ENCODE peak calls at places on chromosomes 2 and 18, in four cellular contexts. A is astrocyte of the cerebellum, T is lower lobe of right lung, N is psoas muscle. F is an unnamed sample.
A peak's percentile ranks its signal among the peaks of the same experiment; 100 is the strongest.

GRCh38 chr18:38612904-38613303 is 1047.3 kb upstream of the CELF4 start:
- DNase-seq in A (no peak), T (no peak), N (no peak), F (no peak)

GRCh38 chr18:9643549-9643948 is 29.2 kb upstream of the PPP4R1 start:
- DNase-seq in A (peak; percentile 95), T (no peak), N (no peak), F (peak; percentile 75)

GRCh38 chr18:48621240-48621639 is 82.4 kb downstream of the CTIF start:
- DNase-seq in A (peak; percentile 24), T (no peak), N (no peak), F (peak; percentile 43)

GRCh38 chr2:142682528-142682927 is 194.9 kb upstream of the KYNU start:
- DNase-seq in A (peak; percentile 11), T (no peak), N (no peak), F (no peak)

GRCh38 chr2:160417745-160418397 is 75.7 kb downstream of the RBMS1 start:
- DNase-seq in A (no peak), T (no peak), N (no peak), F (peak; percentile 71)

GRCh38 chr2:231015462-231015861 is 19.5 kb downstream of the SPATA3 start:
- DNase-seq in A (no peak), T (no peak), N (no peak), F (no peak)

GRCh38 chr18:67728364-67728763 is 211.8 kb upstream of the DSEL start:
- DNase-seq in A (no peak), T (no peak), N (no peak), F (no peak)

GRCh38 chr2:177763532-177764265 is 308.9 kb downstream of the PDE11A start:
- DNase-seq in A (peak; percentile 44), T (peak; percentile 73), N (peak; percentile 82), F (peak; percentile 59)

GRCh38 chr2:168348076-168348475 is 100.7 kb upstream of the STK39 start:
- DNase-seq in A (no peak), T (no peak), N (no peak), F (peak; percentile 15)

GRCh38 chr2:28752608-28752984 is 966 bp downstream of the PPP1CB start:
- DNase-seq in A (no peak), T (no peak), N (no peak), F (no peak)

GRCh38 chr2:152606081-152606480 is 111.2 kb downstream of the PRPF40A start:
- DNase-seq in A (no peak), T (no peak), N (no peak), F (no peak)

GRCh38 chr2:200452377-200452776 is 57.5 kb downstream of the KCTD18 start:
- DNase-seq in A (no peak), T (no peak), N (no peak), F (no peak)

GRCh38 chr2:168976034-168976654 is 55.0 kb downstream of the ABCB11 start:
- DNase-seq in A (no peak), T (no peak), N (no peak), F (no peak)

GRCh38 chr2:56860991-56861390 is 677.2 kb downstream of the CCDC85A start:
- DNase-seq in A (no peak), T (no peak), N (no peak), F (no peak)

GRCh38 chr2:217876253-217876570 is 126.6 kb downstream of the TNS1 start:
- DNase-seq in A (no peak), T (no peak), N (no peak), F (no peak)
- H3K4me3 ChIP-seq in A (no peak overlapping the region), T (no peak overlapping the region), N (no peak overlapping the region), F (no peak overlapping the region)

GRCh38 chr2:45653125-45653524 is 1.6 kb downstream of the PRKCE start:
- DNase-seq in A (no peak), T (no peak), N (no peak), F (no peak)
- H3K4me3 ChIP-seq in A (peak overlapping the region; percentile 53), T (peak overlapping the region; percentile 80), N (peak overlapping the region; percentile 94), F (peak overlapping the region; percentile 79)

DNA sequence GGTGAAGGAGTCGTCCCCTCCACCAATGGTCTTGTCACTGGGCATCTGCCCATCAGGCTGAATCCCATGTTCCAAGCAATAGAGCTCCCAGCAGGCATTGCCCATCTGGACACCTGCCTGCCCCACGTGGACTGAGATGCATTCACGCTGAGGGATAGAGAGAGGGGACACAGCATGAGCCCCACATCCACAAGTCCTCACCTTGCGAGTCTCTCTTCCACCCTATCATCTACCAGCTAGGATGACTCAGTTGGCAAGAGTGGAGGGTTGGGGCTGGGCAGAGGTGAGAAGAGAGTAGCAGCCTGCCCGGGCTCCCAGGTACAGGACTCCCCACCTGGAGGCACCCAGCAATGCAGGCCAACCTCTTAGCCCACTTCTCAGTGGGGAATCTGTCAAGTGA is 959 bp upstream of the TUBA4B start:
- DNase-seq in A (no peak), T (no peak), N (no peak), F (no peak)
- H3K4me3 ChIP-seq in A (no peak overlapping the region), T (peak overlapping the region; percentile 72), N (peak overlapping the region; percentile 75), F (no peak overlapping the region)

GRCh38 chr18:76565238-76566173 is 70.5 kb upstream of the ZNF516 start:
- DNase-seq in A (peak; percentile 84), T (peak; percentile 76), N (peak; percentile 79), F (peak; percentile 80)
- H3K4me3 ChIP-seq in A (no peak overlapping the region), T (peak overlapping the region; percentile 28), N (peak overlapping the region; percentile 56), F (peak overlapping the region; percentile 3)

F was measured in MG63.